ENCODE peak calls at places on chromosomes 5 and 9, in four cellular contexts. One of them, this sample, is unnamed.

GRCh38 chr5:87686018-87686417 is 273.3 kb upstream of the CCNH start:
- DNase-seq in upper lobe of right lung: no peak
- DNase-seq in dorsolateral prefrontal cortex: no peak
- DNase-seq in breast epithelium: no peak
- DNase-seq in this sample: no peak

GRCh38 chr5:168651654-168652053 is 72.5 kb upstream of the PANK3 start:
- DNase-seq in upper lobe of right lung: no peak
- DNase-seq in dorsolateral prefrontal cortex: no peak
- DNase-seq in breast epithelium: no peak
- DNase-seq in this sample: no peak

GRCh38 chr9:92151691-92152393 is 36.6 kb upstream of the SPTLC1 start:
- DNase-seq in upper lobe of right lung: no peak
- DNase-seq in dorsolateral prefrontal cortex: no peak
- DNase-seq in breast epithelium: peak
- DNase-seq in this sample: no peak

GRCh38 chr5:180026320-180026719 is 45.2 kb downstream of the RNF130 start:
- DNase-seq in upper lobe of right lung: no peak
- DNase-seq in dorsolateral prefrontal cortex: no peak
- DNase-seq in breast epithelium: no peak
- DNase-seq in this sample: no peak

GRCh38 chr9:31210982-31211570 is 1173.4 kb upstream of the ACO1 start:
- DNase-seq in upper lobe of right lung: peak
- DNase-seq in dorsolateral prefrontal cortex: no peak
- DNase-seq in breast epithelium: no peak
- DNase-seq in this sample: peak

GRCh38 chr5:81579525-81579924 is 171.4 kb downstream of the SSBP2 start:
- DNase-seq in upper lobe of right lung: no peak
- DNase-seq in dorsolateral prefrontal cortex: no peak
- DNase-seq in breast epithelium: no peak
- DNase-seq in this sample: no peak

GRCh38 chr9:98808411-98808815 is 943 bp downstream of the GALNT12 start:
- DNase-seq in upper lobe of right lung: peak
- DNase-seq in dorsolateral prefrontal cortex: no peak
- DNase-seq in breast epithelium: no peak
- DNase-seq in this sample: no peak

GRCh38 chr9:4127873-4128272 is 172.0 kb downstream of the GLIS3 start:
- DNase-seq in upper lobe of right lung: no peak
- DNase-seq in dorsolateral prefrontal cortex: no peak
- DNase-seq in breast epithelium: no peak
- DNase-seq in this sample: no peak

GRCh38 chr5:112823656-112824055 is 37.4 kb upstream of the SRP19 start:
- DNase-seq in upper lobe of right lung: no peak
- DNase-seq in dorsolateral prefrontal cortex: no peak
- DNase-seq in breast epithelium: no peak
- DNase-seq in this sample: no peak

GRCh38 chr9:135506327-135507103 is 6.0 kb downstream of the MRPS2 start:
- DNase-seq in upper lobe of right lung: peak
- DNase-seq in dorsolateral prefrontal cortex: no peak
- DNase-seq in breast epithelium: no peak
- DNase-seq in this sample: no peak

DNA sequence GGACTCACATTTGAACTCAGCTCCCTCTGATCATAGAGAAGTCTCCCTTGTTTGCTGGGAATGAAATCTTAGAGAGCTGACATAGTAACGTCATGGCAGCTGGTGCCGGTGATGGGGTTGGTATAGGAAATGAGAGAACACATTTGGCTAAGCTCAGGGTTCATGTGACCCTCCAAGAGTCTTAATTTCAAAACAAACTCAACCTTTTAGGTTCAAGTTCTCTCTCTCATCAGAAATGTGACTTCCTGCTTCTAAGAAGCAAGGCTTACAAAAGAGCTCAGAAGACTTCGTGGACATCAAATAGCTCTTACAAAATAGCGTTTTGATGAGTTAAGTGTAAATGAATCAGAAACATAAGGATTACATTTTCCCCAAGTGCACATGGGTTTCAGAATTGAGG is 97.3 kb downstream of the PAPPA start:
- DNase-seq in upper lobe of right lung: no peak
- DNase-seq in dorsolateral prefrontal cortex: no peak
- DNase-seq in breast epithelium: no peak
- DNase-seq in this sample: no peak
- H3K27ac ChIP-seq in upper lobe of right lung: no peak
- H3K27ac ChIP-seq in dorsolateral prefrontal cortex: no peak
- H3K27ac ChIP-seq in breast epithelium: no peak
- H3K27ac ChIP-seq in this sample: no peak

DNA sequence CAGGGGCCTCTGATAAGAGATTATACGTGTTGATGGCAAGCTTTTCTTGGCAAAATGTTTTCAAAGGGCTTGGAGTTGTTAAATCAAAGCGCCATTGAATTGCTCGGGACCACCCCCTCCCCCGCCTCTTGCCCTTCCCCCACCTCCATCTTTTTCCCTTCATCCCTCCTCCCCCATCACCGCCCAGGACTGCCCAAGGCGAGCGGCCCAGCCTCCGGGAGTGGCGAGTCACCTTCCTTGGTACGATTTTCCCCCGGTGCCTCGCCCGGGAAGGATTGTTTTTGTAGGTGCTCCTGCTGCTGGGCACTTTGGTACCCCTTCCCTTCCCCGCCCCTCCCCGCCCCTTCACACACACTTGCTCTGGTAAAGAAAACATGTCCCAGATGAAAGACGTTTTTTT is 61.2 kb downstream of the TMEM174 start:
- DNase-seq in upper lobe of right lung: no peak
- DNase-seq in dorsolateral prefrontal cortex: no peak
- DNase-seq in breast epithelium: no peak
- DNase-seq in this sample: no peak
- H3K4me3 ChIP-seq in upper lobe of right lung: peak
- H3K4me3 ChIP-seq in dorsolateral prefrontal cortex: peak
- H3K4me3 ChIP-seq in breast epithelium: peak
- H3K4me3 ChIP-seq in this sample: no peak

GRCh38 chr5:39449572-39449971 is 24.8 kb upstream of the DAB2 start:
- DNase-seq in upper lobe of right lung: no peak
- DNase-seq in dorsolateral prefrontal cortex: no peak
- DNase-seq in breast epithelium: no peak
- DNase-seq in this sample: no peak
- H3K27ac ChIP-seq in upper lobe of right lung: no peak
- H3K27ac ChIP-seq in dorsolateral prefrontal cortex: no peak
- H3K27ac ChIP-seq in breast epithelium: no peak
- H3K27ac ChIP-seq in this sample: no peak

DNA sequence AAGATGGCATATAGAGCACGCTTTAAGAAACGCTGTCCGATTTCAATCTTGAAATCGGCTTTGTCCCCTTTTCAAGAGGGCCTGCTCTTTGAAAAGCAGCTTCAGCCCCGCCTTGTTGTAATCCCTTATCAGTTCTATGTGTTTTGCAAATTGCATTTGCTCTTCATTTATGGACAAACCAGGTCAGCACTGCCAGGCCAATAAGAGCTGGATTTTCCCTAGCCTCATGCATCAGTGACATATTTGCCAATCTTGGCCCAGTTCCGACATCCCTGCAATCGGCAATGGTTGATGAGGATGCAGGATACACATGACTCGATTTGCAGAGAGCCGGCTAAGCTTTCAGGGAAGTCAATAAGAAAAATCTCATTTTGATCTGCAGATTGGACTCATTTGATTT is 529.1 kb upstream of the CLINT1 start:
- DNase-seq in upper lobe of right lung: no peak
- DNase-seq in dorsolateral prefrontal cortex: no peak
- DNase-seq in breast epithelium: no peak
- DNase-seq in this sample: no peak
- H3K4me3 ChIP-seq in upper lobe of right lung: no peak
- H3K4me3 ChIP-seq in dorsolateral prefrontal cortex: no peak
- H3K4me3 ChIP-seq in breast epithelium: no peak
- H3K4me3 ChIP-seq in this sample: no peak

GRCh38 chr9:87393706-87394255 is 103.9 kb upstream of the DAPK1 start:
- DNase-seq in upper lobe of right lung: no peak
- DNase-seq in dorsolateral prefrontal cortex: no peak
- DNase-seq in breast epithelium: no peak
- DNase-seq in this sample: no peak
- H3K27ac ChIP-seq in upper lobe of right lung: no peak
- H3K27ac ChIP-seq in dorsolateral prefrontal cortex: peak
- H3K27ac ChIP-seq in breast epithelium: no peak
- H3K27ac ChIP-seq in this sample: no peak

DNA sequence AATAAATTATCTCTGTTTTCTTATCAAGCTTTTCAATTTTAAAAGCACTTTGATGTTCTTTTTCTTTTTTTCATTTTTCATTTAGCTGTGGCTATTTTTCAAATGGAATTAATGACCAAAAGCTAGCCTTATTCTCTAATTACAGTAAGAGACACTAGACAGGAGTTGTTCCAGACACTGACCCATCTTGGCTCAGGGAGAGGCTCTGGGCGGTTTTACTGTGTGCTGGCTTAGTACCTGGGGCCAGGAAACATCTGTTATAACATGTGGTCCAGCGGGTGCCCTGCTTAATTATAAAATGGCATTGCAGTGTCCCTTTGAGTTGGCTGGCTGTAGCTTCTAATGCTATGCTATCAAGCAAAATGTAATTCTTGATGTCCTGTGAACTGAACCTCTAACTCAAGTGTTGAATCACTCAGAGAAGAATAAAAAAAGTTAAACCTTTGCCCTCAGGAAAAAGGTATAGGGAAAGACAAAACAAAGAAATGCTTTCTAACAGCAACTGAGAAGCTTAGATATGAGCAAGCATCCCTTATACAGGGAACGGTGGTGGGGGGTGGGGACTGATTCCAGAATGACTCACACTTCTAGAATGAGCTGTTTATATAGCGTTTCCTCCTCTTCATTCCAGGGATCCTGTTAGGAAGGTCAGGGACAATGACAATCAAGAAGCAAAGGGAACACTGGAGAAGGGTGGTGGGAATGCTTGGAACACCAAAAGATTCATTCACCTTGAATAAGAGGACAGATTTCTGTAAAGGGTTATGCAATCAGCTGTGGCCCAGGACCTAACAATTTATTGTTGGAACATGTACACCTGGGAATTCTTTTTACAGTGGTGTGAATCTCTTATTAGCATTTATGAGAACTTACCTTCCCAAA is 58.7 kb upstream of the NFIB start:
- DNase-seq in upper lobe of right lung: no peak
- DNase-seq in dorsolateral prefrontal cortex: no peak
- DNase-seq in breast epithelium: no peak
- DNase-seq in this sample: no peak
- H3K4me3 ChIP-seq in upper lobe of right lung: no peak
- H3K4me3 ChIP-seq in dorsolateral prefrontal cortex: no peak
- H3K4me3 ChIP-seq in breast epithelium: no peak
- H3K4me3 ChIP-seq in this sample: no peak

GRCh38 chr5:149599375-149599774 is 18.1 kb downstream of the ARHGEF37 start:
- DNase-seq in upper lobe of right lung: no peak
- DNase-seq in dorsolateral prefrontal cortex: no peak
- DNase-seq in breast epithelium: no peak
- DNase-seq in this sample: no peak
- H3K27ac ChIP-seq in upper lobe of right lung: no peak
- H3K27ac ChIP-seq in dorsolateral prefrontal cortex: no peak
- H3K27ac ChIP-seq in breast epithelium: no peak
- H3K27ac ChIP-seq in this sample: no peak

GRCh38 chr5:154862766-154863165 is 4.3 kb downstream of the CNOT8 start:
- DNase-seq in upper lobe of right lung: no peak
- DNase-seq in dorsolateral prefrontal cortex: no peak
- DNase-seq in breast epithelium: no peak
- DNase-seq in this sample: no peak

GRCh38 chr5:154861946-154862345 is 3.5 kb downstream of the CNOT8 start:
- DNase-seq in upper lobe of right lung: no peak
- DNase-seq in dorsolateral prefrontal cortex: no peak
- DNase-seq in breast epithelium: no peak
- DNase-seq in this sample: no peak

GRCh38 chr5:154860123-154860522 is 1.7 kb downstream of the CNOT8 start:
- DNase-seq in upper lobe of right lung: peak
- DNase-seq in dorsolateral prefrontal cortex: no peak
- DNase-seq in breast epithelium: no peak
- DNase-seq in this sample: no peak

GRCh38 chr5:154858972-154859950 is 834 bp downstream of the CNOT8 start:
- DNase-seq in upper lobe of right lung: no peak
- DNase-seq in dorsolateral prefrontal cortex: no peak
- DNase-seq in breast epithelium: no peak
- DNase-seq in this sample: peak

GRCh38 chr5:154860765-154861164 is 2.3 kb downstream of the CNOT8 start:
- DNase-seq in upper lobe of right lung: no peak
- DNase-seq in dorsolateral prefrontal cortex: no peak
- DNase-seq in breast epithelium: no peak
- DNase-seq in this sample: no peak
- H3K4me3 ChIP-seq in upper lobe of right lung: peak
- H3K4me3 ChIP-seq in dorsolateral prefrontal cortex: peak
- H3K4me3 ChIP-seq in breast epithelium: peak
- H3K4me3 ChIP-seq in this sample: peak

DNA sequence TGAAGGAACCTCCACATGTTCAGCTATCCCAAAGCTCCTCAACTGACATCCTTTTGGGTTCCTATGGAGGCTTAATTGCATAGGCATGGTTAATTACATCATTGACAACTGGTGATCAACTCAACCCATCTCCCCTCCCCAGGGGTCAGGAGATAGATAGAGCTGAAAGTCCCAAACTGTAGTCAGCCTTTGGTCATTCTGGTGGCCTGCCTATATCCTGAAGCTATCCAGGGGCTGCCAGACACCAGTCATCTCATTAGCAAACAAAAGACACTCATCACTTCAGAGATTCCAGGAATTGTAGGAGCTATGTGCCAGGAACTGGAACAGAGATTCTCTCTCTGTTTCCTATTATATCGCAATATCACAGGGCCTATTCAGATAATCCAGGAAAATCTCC is 646.6 kb upstream of the GRAMD2B start:
- DNase-seq in upper lobe of right lung: no peak
- DNase-seq in dorsolateral prefrontal cortex: no peak
- DNase-seq in breast epithelium: no peak
- DNase-seq in this sample: no peak
- H3K27ac ChIP-seq in upper lobe of right lung: no peak
- H3K27ac ChIP-seq in dorsolateral prefrontal cortex: no peak
- H3K27ac ChIP-seq in breast epithelium: no peak
- H3K27ac ChIP-seq in this sample: no peak

GRCh38 chr9:125141751-125142150 is 1.6 kb downstream of the SCAI start:
- DNase-seq in upper lobe of right lung: no peak
- DNase-seq in dorsolateral prefrontal cortex: no peak
- DNase-seq in breast epithelium: no peak
- DNase-seq in this sample: no peak

GRCh38 chr9:125143377-125144090 is at the start of gene SCAI:
- DNase-seq in upper lobe of right lung: peak
- DNase-seq in dorsolateral prefrontal cortex: peak
- DNase-seq in breast epithelium: peak
- DNase-seq in this sample: peak

GRCh38 chr9:125140576-125140975 is 2.8 kb downstream of the SCAI start:
- DNase-seq in upper lobe of right lung: no peak
- DNase-seq in dorsolateral prefrontal cortex: no peak
- DNase-seq in breast epithelium: no peak
- DNase-seq in this sample: no peak

GRCh38 chr9:125142560-125143376 is 560 bp downstream of the SCAI start:
- DNase-seq in upper lobe of right lung: no peak
- DNase-seq in dorsolateral prefrontal cortex: peak
- DNase-seq in breast epithelium: no peak
- DNase-seq in this sample: peak

GRCh38 chr9:125141251-125141650 is 2.1 kb downstream of the SCAI start:
- DNase-seq in upper lobe of right lung: no peak
- DNase-seq in dorsolateral prefrontal cortex: no peak
- DNase-seq in breast epithelium: no peak
- DNase-seq in this sample: no peak
- H3K4me3 ChIP-seq in upper lobe of right lung: no peak
- H3K4me3 ChIP-seq in dorsolateral prefrontal cortex: peak
- H3K4me3 ChIP-seq in breast epithelium: no peak
- H3K4me3 ChIP-seq in this sample: peak